ENCODE peak calls at places on chromosomes 2 and 18, in six cellular contexts. A, M, P, Q, W and G are unnamed samples.

GRCh38 chr2:239776441-239777033 is 248.6 kb downstream of the NDUFA10 start:
- DNase-seq in A (no peak), M (no peak), P (no peak), Q (no peak), W (no peak), G (no peak)

GRCh38 chr2:109473616-109474318 is 140.0 kb downstream of the SEPTIN10 start:
- DNase-seq in A (no peak), M (no peak), P (no peak), Q (no peak), W (no peak), G (no peak)

GRCh38 chr18:80245781-80246655 is 1.3 kb downstream of the PARD6G start:
- DNase-seq in A (peak), M (no peak), P (peak), Q (no peak), W (no peak), G (peak)

GRCh38 chr18:13915973-13916372 is 637 bp upstream of the MC2R start:
- DNase-seq in A (peak), M (no peak), P (no peak), Q (peak), W (no peak), G (no peak)

GRCh38 chr2:153770359-153770991 is 101.2 kb upstream of the GALNT13 start:
- DNase-seq in A (no peak), M (no peak), P (no peak), Q (no peak), W (no peak), G (no peak)

GRCh38 chr18:59265246-59266018 is 7.8 kb downstream of the RAX start:
- DNase-seq in A (no peak), M (no peak), P (no peak), Q (no peak), W (no peak), G (peak)

GRCh38 chr2:76323381-76323780 is 612.7 kb upstream of the GCFC2 start:
- DNase-seq in A (no peak), M (no peak), P (no peak), Q (no peak), W (no peak), G (no peak)

GRCh38 chr2:231905026-231905425 is 21.2 kb downstream of the NPPC start:
- DNase-seq in A (no peak), M (no peak), P (no peak), Q (no peak), W (no peak), G (no peak)

GRCh38 chr18:34890486-34891085 is 150.6 kb upstream of the MAPRE2 start:
- DNase-seq in A (no peak), M (no peak), P (no peak), Q (no peak), W (no peak), G (no peak)

DNA sequence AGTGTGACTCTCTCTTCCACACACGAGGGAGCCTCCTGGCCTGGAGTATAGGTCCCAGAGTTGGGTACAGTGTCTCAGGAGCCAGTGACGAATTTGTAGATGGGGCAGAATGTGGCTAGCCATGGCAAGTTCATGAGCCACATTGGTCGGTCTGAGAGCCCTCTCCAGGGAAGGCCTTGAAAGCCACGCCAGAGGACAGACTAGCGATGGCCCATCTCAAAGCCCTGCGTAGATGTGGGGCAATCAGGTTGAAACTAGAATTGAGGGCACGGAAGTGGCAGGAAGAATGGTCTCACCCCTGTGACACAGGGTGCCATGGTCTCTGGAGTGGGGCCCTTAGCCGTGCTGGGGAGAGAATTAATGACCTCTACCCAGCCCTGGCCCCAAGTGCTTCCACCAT is 106.2 kb downstream of the TSHZ1 start:
- DNase-seq in A (no peak), M (no peak), P (no peak), Q (no peak), W (no peak), G (no peak)
- TF ChIP-seq CTCF in A (no peak), M (no peak), P (no peak), Q (no peak), W (no peak), G (no peak)

DNA sequence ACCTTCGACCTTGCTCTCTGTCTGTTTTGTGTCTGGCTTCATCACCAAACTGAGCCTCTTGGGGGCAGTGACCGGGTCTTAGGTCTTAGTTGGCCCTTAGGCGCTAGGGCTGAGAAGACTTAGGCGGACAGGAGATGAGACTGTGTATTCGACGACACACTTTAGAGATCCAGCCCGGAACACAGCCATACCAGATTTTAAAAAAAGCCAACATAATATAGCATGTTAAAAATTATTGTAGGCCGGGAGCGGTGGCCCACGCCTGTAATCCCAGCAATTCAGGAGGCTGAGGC is 9.5 kb upstream of the PROC start:
- DNase-seq in A (no peak), M (no peak), P (no peak), Q (no peak), W (no peak), G (no peak)
- TF ChIP-seq CTCF in A (no peak), M (no peak), P (no peak), Q (no peak), W (no peak), G (no peak)

DNA sequence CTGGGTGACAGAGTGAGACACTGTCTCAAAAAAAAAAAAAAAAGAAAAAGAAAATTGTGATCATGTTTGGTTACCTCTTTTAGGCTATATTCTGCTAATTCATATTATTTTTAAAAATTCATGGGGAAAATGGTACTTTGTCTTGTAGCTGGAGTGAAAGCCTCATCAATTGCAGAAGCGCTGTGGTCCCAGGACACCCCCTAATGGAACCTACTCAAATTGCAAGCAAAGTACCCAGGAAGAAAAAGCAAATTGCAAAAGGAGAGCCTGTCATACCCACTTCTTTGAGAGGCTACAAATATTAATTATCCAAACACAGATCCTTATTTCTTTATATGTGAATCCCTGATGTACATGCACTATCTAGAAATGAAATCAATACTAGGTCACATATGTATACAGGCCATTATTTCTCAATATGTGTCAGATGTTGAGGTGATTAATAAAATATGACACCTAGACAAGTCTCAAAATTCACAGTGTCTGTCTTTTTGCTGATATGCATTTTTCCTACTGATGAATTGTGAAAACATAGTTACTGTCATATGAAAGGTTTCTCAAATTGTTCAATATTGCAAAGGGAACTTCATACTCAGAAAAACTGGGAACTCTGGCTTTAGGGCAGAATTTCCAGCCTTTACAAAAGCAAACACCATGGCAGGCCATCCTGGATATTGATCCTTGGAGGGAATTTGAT is 12.6 kb downstream of the CRACDL start:
- DNase-seq in A (no peak), M (no peak), P (no peak), Q (no peak), W (no peak), G (no peak)
- TF ChIP-seq CTCF in A (no peak), M (peak), P (peak), Q (no peak), W (no peak), G (no peak)

GRCh38 chr2:180604077-180604476 is 376.3 kb upstream of the UBE2E3 start:
- DNase-seq in A (no peak), M (peak), P (no peak), Q (no peak), W (no peak), G (no peak)
- TF ChIP-seq CTCF in A (peak), M (peak), P (no peak), Q (no peak), W (no peak), G (peak)

GRCh38 chr2:190050001-190050400 is 12.5 kb downstream of the MSTN start:
- DNase-seq in A (peak), M (peak), P (no peak), Q (no peak), W (peak), G (no peak)
- TF ChIP-seq CTCF in A (no peak), M (no peak), P (no peak), Q (no peak), W (no peak), G (no peak)

DNA sequence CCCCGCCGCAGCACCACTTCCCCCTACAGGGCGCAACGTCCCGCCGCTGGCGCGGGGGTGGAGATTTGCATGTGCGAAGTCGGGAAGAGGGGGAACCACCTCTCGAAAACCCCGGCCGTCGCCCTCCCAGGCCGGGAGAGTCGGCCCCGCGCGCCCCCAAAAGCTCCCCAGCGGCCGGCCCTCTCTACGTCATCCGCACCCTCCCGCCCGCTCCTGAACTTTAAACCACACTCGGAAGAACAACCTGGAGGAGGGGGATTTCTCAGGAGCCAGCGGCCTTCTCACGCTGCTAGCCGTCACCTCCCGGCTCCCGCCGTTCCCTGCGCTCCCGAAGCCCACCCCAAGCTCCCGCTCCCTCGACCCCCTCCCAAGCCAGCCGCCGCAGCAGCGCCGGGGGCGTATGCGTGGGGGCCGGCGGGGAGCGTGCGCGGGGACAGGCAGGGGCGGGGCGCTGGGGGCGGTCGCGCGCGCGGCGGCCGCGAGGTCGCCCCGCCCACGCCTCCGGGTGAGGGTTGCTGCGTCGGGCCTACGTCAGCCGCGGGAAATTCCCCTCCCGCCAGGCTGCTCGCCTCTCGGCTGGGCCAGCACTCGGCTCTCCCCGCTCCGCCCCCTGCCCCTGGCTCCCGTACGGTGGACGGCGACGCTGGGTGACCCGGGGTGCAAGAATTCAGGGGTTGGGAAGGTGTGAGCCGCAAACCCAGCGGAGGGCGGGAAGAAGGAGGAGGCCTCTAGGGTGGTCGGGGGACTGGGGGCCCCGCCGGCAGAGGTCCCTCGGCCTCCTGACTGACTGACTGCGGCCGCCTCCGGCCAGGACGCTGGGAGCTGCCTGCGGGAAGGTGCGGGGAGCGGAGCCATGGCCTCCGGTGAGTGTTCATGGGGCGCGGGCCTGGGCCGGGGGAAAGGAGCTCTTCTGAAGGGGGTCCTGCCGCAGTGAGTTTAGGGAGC is at the start of gene REL:
- DNase-seq in A (peak), M (peak), P (peak), Q (peak), W (peak), G (peak)
- TF ChIP-seq CTCF in A (peak), M (peak), P (peak), Q (no peak), W (peak), G (no peak)

DNA sequence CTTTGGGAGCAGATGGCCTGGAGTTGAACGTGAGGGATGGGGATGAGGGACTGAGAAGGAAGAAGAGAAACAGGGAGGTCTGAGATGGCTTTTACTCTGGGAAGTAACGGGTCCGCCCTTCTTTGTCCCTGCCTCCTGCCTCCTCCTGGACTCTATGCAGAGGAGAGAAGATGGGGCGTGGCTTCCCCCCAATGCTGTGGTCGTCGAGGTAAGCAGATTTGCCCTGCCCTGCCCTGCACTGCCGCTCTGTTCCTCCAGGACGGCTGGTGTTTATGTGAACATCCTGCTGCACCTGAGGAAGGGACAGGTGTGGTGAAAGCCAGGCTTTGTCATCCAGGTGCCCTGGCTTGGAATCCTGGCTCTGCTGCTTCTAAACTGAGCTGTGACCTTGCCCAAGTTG is 13.5 kb upstream of the NTSR2 start:
- DNase-seq in A (no peak), M (no peak), P (no peak), Q (no peak), W (no peak), G (no peak)
- TF ChIP-seq CTCF in A (no peak), M (no peak), P (no peak), Q (no peak), W (no peak), G (no peak)

DNA sequence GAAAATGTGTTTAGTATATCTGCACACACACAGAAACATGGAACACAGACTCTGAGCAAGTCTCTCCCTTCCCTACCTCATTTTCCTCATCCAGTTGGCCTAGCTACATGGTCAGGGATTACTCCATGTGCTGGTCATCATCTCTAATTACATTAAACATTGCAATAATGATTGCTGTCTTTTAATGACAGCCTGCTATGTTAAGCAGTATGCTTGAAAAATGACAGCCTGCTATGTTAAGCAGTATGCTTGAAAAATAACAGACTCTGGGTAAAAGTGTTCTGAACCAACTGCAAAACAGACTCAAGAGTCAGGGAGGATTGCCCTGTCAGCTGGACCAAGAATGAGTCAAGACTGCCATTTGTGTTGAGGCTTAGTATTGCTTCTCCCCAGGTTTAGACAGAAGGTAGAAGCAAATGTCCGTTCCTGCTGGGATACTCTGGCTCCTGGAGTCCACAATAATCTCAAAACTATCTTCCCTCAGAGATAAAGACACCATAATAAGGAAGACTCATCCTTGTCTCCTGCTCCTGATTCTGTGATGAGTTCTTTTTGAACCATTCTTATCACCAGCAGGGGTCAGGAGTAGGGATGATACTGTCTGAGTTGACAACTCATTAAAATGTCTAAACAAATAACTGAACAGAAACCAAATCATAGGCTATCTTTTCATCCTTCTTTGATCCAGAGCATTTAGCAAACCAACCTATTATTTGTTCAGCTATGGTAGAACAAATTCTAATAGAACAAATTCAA is 57.7 kb downstream of the CCDC93 start:
- DNase-seq in A (no peak), M (peak), P (no peak), Q (no peak), W (no peak), G (no peak)
- TF ChIP-seq CTCF in A (peak), M (no peak), P (no peak), Q (no peak), W (no peak), G (peak)

GRCh38 chr2:120740765-120741513 is 5.3 kb downstream of the GLI2 start:
- DNase-seq in A (peak), M (peak), P (peak), Q (no peak), W (no peak), G (no peak)
- TF ChIP-seq CTCF in A (peak), M (peak), P (peak), Q (no peak), W (peak), G (no peak)